ENCODE peak calls at places on chromosomes 5 and 9, in six cellular contexts. R is activated naive CD8-positive, alpha-beta T cell treated with anti-CD3 and anti-CD28 coated beads, Interleukin-2, amount 50 U/mL, for 16 hours; Q is hypothalamus; G is NCI-H774; U is GDM1; P is MV-4-11. I is an unnamed sample.

GRCh38 chr5:91151947-91152346 is 231.2 kb downstream of the ARRDC3 start:
- DNase-seq in R (no peak), Q (no peak), G (no peak), U (no peak), P (no peak), I (no peak)

GRCh38 chr5:54091416-54092130 is 218.8 kb downstream of the ARL15 start:
- DNase-seq in R (no peak), Q (no peak), G (no peak), U (no peak), P (no peak), I (no peak)

GRCh38 chr5:55402199-55402598 is 94.4 kb downstream of the MTREX start:
- DNase-seq in R (no peak), Q (no peak), G (no peak), U (no peak), P (no peak), I (no peak)

GRCh38 chr9:115220339-115221009 is 102.5 kb upstream of the TNC start:
- DNase-seq in R (no peak), Q (no peak), G (no peak), U (no peak), P (no peak), I (no peak)

GRCh38 chr9:128892223-128892892 is 10.4 kb downstream of the LRRC8A start:
- DNase-seq in R (no peak), Q (peak), G (no peak), U (no peak), P (no peak), I (no peak)

GRCh38 chr5:93582677-93583524 is at the start of gene NR2F1:
- DNase-seq in R (no peak), Q (no peak), G (peak), U (no peak), P (no peak), I (no peak)

GRCh38 chr9:72476617-72477375 is 44.6 kb upstream of the TMC1 start:
- DNase-seq in R (peak), Q (no peak), G (no peak), U (no peak), P (no peak), I (peak)

GRCh38 chr5:151192626-151193025 is 31.3 kb downstream of the CCDC69 start:
- DNase-seq in R (no peak), Q (no peak), G (no peak), U (no peak), P (no peak), I (no peak)

GRCh38 chr5:134371834-134372340 is 518 bp downstream of the UBE2B start:
- DNase-seq in R (no peak), Q (peak), G (no peak), U (no peak), P (peak), I (no peak)

GRCh38 chr5:54985301-54986268 is at the start of gene ESM1:
- DNase-seq in R (no peak), Q (no peak), G (no peak), U (no peak), P (no peak), I (no peak)

GRCh38 chr5:43281840-43282658 is 31.2 kb downstream of the HMGCS1 start:
- DNase-seq in R (no peak), Q (no peak), G (no peak), U (no peak), P (no peak), I (no peak)

GRCh38 chr9:7342229-7342628 is 457.3 kb downstream of the DMAC1 start:
- DNase-seq in R (no peak), Q (no peak), G (no peak), U (no peak), P (peak), I (no peak)

GRCh38 chr9:91714874-91715615 is 235.0 kb downstream of the ROR2 start:
- DNase-seq in R (no peak), Q (no peak), G (no peak), U (no peak), P (no peak), I (no peak)

GRCh38 chr9:105332471-105332870 is 88.0 kb downstream of the SLC44A1 start:
- DNase-seq in R (no peak), Q (no peak), G (no peak), U (no peak), P (no peak), I (no peak)

GRCh38 chr5:1516615-1517601 is 6.9 kb downstream of the LPCAT1 start:
- DNase-seq in R (no peak), Q (no peak), G (no peak), U (no peak), P (no peak), I (no peak)

GRCh38 chr5:170078931-170079330 is 26.8 kb upstream of the FOXI1 start:
- DNase-seq in R (no peak), Q (no peak), G (no peak), U (no peak), P (no peak), I (no peak)

GRCh38 chr9:91422832-91423711 is 560 bp downstream of the NFIL3 start:
- DNase-seq in R (peak), Q (peak), G (no peak), U (no peak), P (peak), I (no peak)

GRCh38 chr9:90996154-90996788 is 194.7 kb downstream of the SYK start:
- DNase-seq in R (no peak), Q (no peak), G (no peak), U (no peak), P (peak), I (no peak)

GRCh38 chr5:32017638-32018429 is 156.3 kb downstream of the GOLPH3 start:
- DNase-seq in R (no peak), Q (no peak), G (no peak), U (no peak), P (peak), I (no peak)

GRCh38 chr9:114409103-114409780 is 21.5 kb upstream of the AKNA start:
- DNase-seq in R (no peak), Q (no peak), G (no peak), U (no peak), P (peak), I (no peak)

GRCh38 chr9:135226369-135227050 is 139.0 kb downstream of the OLFM1 start:
- DNase-seq in R (no peak), Q (no peak), G (no peak), U (no peak), P (no peak), I (no peak)

GRCh38 chr5:67381240-67381875 is 184.8 kb upstream of the CD180 start:
- DNase-seq in R (no peak), Q (no peak), G (no peak), U (no peak), P (no peak), I (no peak)

GRCh38 chr5:165457854-165458481 is 1952.5 kb downstream of the MAT2B start:
- DNase-seq in R (no peak), Q (no peak), G (no peak), U (no peak), P (peak), I (no peak)

GRCh38 chr5:136001531-136001930 is 27.3 kb upstream of the TGFBI start:
- DNase-seq in R (no peak), Q (no peak), G (no peak), U (no peak), P (peak), I (no peak)

GRCh38 chr5:137442660-137443059 is 56.5 kb downstream of the SPOCK1 start:
- DNase-seq in R (no peak), Q (no peak), G (peak), U (no peak), P (no peak), I (no peak)